ENCODE peak calls at places on chromosomes 11 and 22, in ten cellular contexts. R is astrocyte, D is ovary, O is body of pancreas, B is WTC11, F is OCI-LY7, X is lower lobe of right lung, Q is GM12865, G is stomach, S is type B pancreatic cell. Y is an unnamed sample.

GRCh38 chr22:30115705-30116104 is 35.4 kb downstream of the HORMAD2 start:
- DNase-seq in B (no peak), F (no peak), O (no peak), D (no peak), X (no peak), R (peak), G (no peak), Q (no peak), S (no peak), Y (no peak)

GRCh38 chr11:14554959-14555358 is 34.8 kb upstream of the PSMA1 start:
- DNase-seq in S (no peak), Q (peak), G (no peak), R (no peak), X (no peak), B (no peak), F (no peak), D (no peak), O (no peak), Y (no peak)

GRCh38 chr22:44935724-44936123 is 74.1 kb downstream of the PHF21B start:
- DNase-seq in B (no peak), F (no peak), Q (no peak), G (no peak), R (no peak), D (no peak), X (no peak), S (no peak), O (no peak), Y (no peak)

GRCh38 chr22:23168381-23169031 is 11.8 kb upstream of the BCR start:
- DNase-seq in B (no peak), X (no peak), D (no peak), S (no peak), Q (no peak), O (no peak), F (no peak), G (no peak), R (no peak), Y (no peak)

GRCh38 chr11:46694095-46694494 is 6.3 kb downstream of the ARHGAP1 start:
- DNase-seq in F (no peak), R (no peak), B (no peak), D (no peak), S (no peak), G (no peak), Q (no peak), O (no peak), X (no peak), Y (no peak)

GRCh38 chr11:66369073-66369894 is 2.3 kb downstream of the SLC29A2 start:
- DNase-seq in S (no peak), F (no peak), R (no peak), X (no peak), O (no peak), G (no peak), D (no peak), Q (no peak), B (no peak), Y (no peak)

GRCh38 chr11:120208777-120209176 is 2.1 kb upstream of the OAF start:
- DNase-seq in X (no peak), D (peak), S (no peak), G (no peak), F (no peak), B (no peak), R (peak), Q (no peak), O (peak), Y (no peak)

GRCh38 chr11:32088117-32088941 is 2.5 kb upstream of the RCN1 start:
- DNase-seq in O (peak), Q (peak), G (peak), B (no peak), R (peak), S (no peak), D (peak), X (no peak), F (no peak), Y (peak)

GRCh38 chr11:31474083-31474482 is 35.3 kb downstream of the IMMP1L start:
- DNase-seq in S (no peak), R (no peak), D (no peak), Q (no peak), O (no peak), G (no peak), F (no peak), B (no peak), X (no peak), Y (no peak)

GRCh38 chr11:61890536-61891330 is 612 bp downstream of the FADS3 start:
- DNase-seq in O (peak), D (peak), R (peak), F (peak), B (no peak), G (no peak), X (peak), Q (peak), S (no peak), Y (no peak)

GRCh38 chr11:118152552-118153471 is at the start of gene SCN4B:
- DNase-seq in X (peak), F (no peak), Q (no peak), O (peak), S (no peak), R (peak), G (peak), D (peak), B (peak), Y (no peak)

GRCh38 chr11:69200331-69201047 is 44.8 kb downstream of the SMIM38 start:
- DNase-seq in O (peak), B (peak), D (no peak), S (no peak), G (no peak), F (no peak), R (no peak), Q (no peak), X (no peak), Y (no peak)
- TF ChIP-seq CTCF in O (no peak), B (no peak), D (no peak), S (no peak), G (no peak), F (no peak), R (no peak), Q (no peak), X (no peak), Y (no peak)

DNA sequence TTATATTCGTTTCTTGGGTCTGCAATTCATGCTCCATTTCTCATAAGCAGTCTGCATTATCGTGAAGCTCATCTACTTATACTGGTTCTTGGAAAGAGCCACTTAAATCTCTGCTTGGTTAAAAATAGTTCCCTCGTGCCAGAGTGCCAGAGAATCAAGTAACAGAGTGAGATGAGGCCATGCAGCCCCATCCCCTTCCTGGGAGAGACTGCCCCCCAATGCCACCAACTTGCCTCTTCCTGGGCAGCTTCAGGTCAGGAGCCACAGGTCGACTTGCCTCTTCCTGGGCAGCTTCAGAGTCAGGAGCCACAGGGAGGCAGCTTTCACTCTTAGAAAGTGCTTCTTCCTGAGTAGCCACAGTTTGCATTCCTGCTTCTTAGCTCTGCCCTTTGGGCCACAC is 223.9 kb upstream of the ZBED5 start:
- DNase-seq in F (no peak), Q (no peak), S (no peak), X (no peak), O (no peak), D (no peak), G (no peak), R (no peak), B (no peak), Y (no peak)
- TF ChIP-seq CTCF in F (no peak), Q (no peak), S (no peak), X (no peak), O (no peak), D (no peak), G (no peak), R (no peak), B (no peak), Y (no peak)

GRCh38 chr11:96045622-96046456 is 121.9 kb upstream of the MTMR2 start:
- DNase-seq in D (peak), R (peak), F (no peak), Q (no peak), G (peak), S (peak), X (no peak), B (peak), O (peak), Y (peak)
- TF ChIP-seq CTCF in D (peak), R (no peak), F (no peak), Q (no peak), G (peak), S (peak), X (no peak), B (no peak), O (peak), Y (peak)

GRCh38 chr11:127470485-127470884 is 469.9 kb upstream of the KIRREL3 start:
- DNase-seq in O (peak), R (no peak), X (no peak), D (no peak), Q (peak), F (peak), G (no peak), B (peak), S (no peak), Y (no peak)

GRCh38 chr11:127474735-127475134 is 474.2 kb upstream of the KIRREL3 start:
- DNase-seq in S (no peak), R (no peak), Q (no peak), D (no peak), B (no peak), G (no peak), F (no peak), X (no peak), O (no peak), Y (no peak)

DNA sequence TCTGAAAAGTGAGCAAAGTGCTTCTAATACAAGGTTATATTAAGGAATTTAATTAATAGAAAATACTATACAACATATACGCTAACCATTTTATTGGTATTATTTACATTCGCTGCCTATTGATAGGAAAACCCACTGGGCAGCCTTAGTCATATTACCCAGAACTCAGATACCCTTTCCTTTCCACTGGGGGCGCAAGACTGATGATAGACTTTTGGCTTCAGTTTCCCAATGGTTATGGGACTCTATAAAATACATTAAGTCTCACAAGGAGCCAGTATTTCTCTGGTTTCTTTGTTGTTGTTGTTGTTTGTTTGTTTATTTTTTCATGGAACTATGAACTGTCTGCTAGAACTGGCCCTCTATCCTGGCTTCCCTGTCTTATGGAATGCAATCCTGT is 471.1 kb upstream of the KIRREL3 start:
- DNase-seq in G (no peak), X (no peak), B (no peak), S (no peak), R (no peak), D (no peak), Q (no peak), O (no peak), F (no peak), Y (no peak)
- TF ChIP-seq CTCF in G (no peak), X (no peak), B (peak), S (peak), R (no peak), D (no peak), Q (peak), O (no peak), F (peak), Y (no peak)

DNA sequence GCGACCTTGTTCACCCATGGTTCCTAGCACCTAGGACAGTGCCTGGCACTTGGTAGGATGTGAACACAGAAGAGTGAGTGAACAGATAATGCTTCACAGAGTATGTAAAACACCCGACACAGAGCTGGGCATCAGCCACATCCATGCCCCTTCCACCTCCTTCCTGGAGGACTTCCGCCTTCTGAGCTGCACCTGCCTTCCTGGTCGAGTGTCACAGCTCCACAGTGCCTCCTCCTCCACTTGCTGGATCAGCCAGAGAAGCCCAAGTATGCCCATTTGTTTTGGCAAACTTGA is 20.1 kb downstream of the PRDM11 start:
- DNase-seq in B (no peak), S (no peak), F (no peak), O (no peak), X (no peak), Q (no peak), D (no peak), R (no peak), G (no peak), Y (no peak)
- TF ChIP-seq CTCF in B (no peak), S (no peak), F (no peak), O (no peak), X (no peak), Q (no peak), D (no peak), R (no peak), G (no peak), Y (no peak)

DNA sequence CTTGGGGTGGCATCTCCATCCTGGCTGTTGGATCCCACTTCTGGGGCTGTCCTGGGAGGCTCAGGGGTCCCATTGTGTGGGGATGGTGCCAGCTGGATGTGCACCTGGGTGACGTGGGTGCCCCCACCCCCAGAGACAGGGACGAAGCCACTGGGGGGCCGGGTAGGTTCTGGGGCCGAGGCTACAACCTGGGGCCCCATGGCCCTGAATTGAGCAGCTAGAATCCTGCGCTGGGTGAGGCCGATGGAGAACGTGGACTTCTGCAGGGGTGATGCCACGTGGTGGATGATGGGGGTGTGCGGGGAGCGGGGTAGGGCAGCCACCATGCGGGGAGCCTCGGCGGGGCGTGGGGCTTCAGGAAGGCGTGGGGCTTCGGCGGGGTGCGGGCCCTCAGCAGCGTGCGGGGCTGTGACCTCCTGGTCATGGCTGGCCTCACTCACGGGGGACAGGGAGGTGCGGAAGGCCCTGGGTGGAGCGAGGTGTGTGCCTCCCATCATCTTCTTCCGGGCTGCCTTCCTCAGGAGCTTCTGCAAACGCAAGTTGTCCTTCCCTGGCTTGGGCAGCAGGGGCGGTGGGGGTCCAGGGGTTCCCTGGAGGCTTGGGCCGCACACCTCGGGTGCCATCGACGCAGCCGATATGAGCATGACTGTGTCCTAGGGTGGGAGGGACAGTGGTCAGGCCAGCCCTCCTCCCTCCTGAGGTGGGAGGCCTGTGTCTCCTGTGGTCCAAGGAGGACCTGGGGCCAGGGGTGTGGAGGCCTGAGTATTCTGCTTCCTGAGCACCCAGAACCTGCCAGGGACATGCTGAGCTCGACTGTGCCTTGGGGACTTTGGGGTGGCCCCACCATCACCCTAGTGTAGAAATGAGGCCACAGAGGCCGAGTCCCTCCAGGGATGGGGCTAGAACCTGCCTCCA is 1.5 kb downstream of the PRR33 start:
- DNase-seq in Q (no peak), F (no peak), S (peak), X (no peak), B (no peak), O (no peak), G (no peak), R (no peak), D (peak), Y (no peak)
- TF ChIP-seq CTCF in Q (no peak), F (no peak), S (no peak), X (no peak), B (no peak), O (no peak), G (no peak), R (no peak), D (no peak), Y (no peak)

GRCh38 chr11:128555606-128556005 is 31.8 kb downstream of the ETS1 start:
- DNase-seq in Q (no peak), D (no peak), B (peak), G (no peak), R (no peak), X (no peak), S (no peak), F (no peak), O (peak), Y (no peak)
- TF ChIP-seq CTCF in Q (no peak), D (no peak), B (no peak), G (peak), R (peak), X (peak), S (peak), F (peak), O (peak), Y (peak)

DNA sequence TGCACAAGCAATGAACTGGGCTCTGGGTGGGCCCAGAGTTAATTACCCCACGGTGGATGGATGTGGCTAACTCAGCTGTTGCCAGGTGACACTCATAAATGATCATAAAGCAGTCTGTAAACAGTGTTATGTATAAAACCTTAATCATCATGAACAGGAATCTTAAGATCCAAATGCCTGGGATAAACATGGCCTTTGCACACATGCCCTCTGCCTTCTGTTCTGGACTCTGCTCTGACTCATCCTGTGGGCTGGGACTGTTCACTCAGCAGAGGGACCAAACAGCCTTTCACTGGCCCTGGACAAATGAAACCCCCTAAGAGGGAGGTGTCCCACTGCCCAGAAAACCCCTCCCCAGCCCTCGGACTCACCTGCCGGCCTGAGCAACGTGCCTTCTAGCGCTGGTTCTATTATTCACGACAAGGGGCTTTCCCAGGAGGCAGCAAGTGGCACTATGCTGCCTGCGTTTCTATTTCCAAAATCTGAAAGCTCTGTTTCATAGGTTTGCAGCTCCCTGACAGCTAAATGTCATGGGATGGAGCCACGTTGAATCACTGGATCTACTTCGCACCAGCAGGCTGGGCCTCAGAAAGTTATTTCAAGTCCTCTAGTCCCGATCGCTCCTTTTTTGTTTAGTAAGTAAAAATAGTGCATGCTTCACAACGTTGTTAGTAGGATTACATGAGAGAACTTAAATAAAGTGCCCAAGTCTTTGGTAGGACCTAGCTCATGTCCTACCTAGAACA is 53.0 kb downstream of the LARGE1 start:
- DNase-seq in Q (no peak), F (no peak), B (no peak), D (no peak), S (no peak), R (peak), X (no peak), G (peak), O (no peak), Y (no peak)
- TF ChIP-seq CTCF in Q (no peak), F (no peak), B (no peak), D (no peak), S (no peak), R (no peak), X (no peak), G (no peak), O (no peak), Y (no peak)

DNA sequence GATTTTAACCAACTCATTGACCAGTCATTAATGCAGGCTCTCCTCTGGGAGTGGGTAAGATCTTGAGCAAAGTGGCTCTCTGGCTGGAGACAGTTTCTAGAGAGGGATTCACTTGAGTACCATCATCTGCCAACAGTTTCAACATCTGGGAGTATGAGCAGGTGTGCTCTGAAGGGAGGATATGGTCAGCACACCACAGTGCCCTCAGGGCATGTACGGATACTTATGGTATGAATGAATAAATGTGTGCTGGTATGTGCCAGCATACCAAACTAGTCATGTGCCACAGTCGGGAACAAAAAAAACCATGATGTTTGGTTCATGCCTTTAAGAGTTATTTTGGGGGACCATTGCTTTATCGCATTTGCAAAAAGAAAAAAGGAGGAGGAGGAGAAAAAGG is 1197.5 kb upstream of the TENM4 start:
- DNase-seq in F (no peak), X (no peak), R (no peak), B (no peak), S (no peak), Q (no peak), G (no peak), O (no peak), D (no peak), Y (no peak)
- TF ChIP-seq CTCF in F (no peak), X (no peak), R (no peak), B (no peak), S (no peak), Q (no peak), G (no peak), O (no peak), D (no peak), Y (no peak)

Y was measured in osteocyte.